ENCODE peak calls at places on chromosomes 12 and 14, in six cellular contexts. P is AG10803; X is mesothelial cell of epicardium; D is activated CD8-positive, alpha-beta T cell treated with anti-CD3 and anti-CD28 coated beads for 36 hours; B is H1; J is fibroblast of lung. Q is an unnamed sample.

GRCh38 chr12:84348582-84348981 is 564.0 kb downstream of the SLC6A15 start:
- DNase-seq in J (no peak), D (no peak), B (no peak), P (no peak), X (no peak), Q (no peak)

GRCh38 chr14:24224618-24225071 is 7.5 kb downstream of the NEDD8 start:
- DNase-seq in J (peak), X (no peak), B (no peak), P (peak), D (no peak), Q (no peak)

GRCh38 chr12:19148860-19149259 is 19.3 kb downstream of the PLEKHA5 start:
- DNase-seq in P (no peak), J (no peak), X (no peak), B (no peak), D (no peak), Q (no peak)

GRCh38 chr14:50362791-50363733 is 33.6 kb downstream of the CDKL1 start:
- DNase-seq in J (no peak), P (peak), D (peak), X (no peak), B (no peak), Q (peak)

GRCh38 chr14:52052991-52053390 is 15.9 kb downstream of the NID2 start:
- DNase-seq in P (peak), X (no peak), B (no peak), J (peak), D (no peak), Q (no peak)

GRCh38 chr12:100724071-100724470 is 70.5 kb upstream of the ANO4 start:
- DNase-seq in B (no peak), X (no peak), P (no peak), D (no peak), J (no peak), Q (no peak)

GRCh38 chr12:106889326-106889725 is 66.4 kb upstream of the TMEM263 start:
- DNase-seq in D (no peak), J (no peak), P (no peak), B (no peak), X (no peak), Q (no peak)

GRCh38 chr14:81315344-81315743 is 84.8 kb downstream of the STON2 start:
- DNase-seq in J (peak), P (no peak), B (no peak), X (no peak), D (no peak), Q (no peak)

GRCh38 chr12:130374083-130374482 is 36.4 kb downstream of the PIWIL1 start:
- DNase-seq in J (no peak), P (no peak), X (no peak), B (no peak), D (no peak), Q (no peak)

GRCh38 chr14:52363001-52363704 is 49.0 kb downstream of the PTGER2 start:
- DNase-seq in D (no peak), J (no peak), P (peak), X (no peak), B (no peak), Q (no peak)

GRCh38 chr14:104280085-104280901 is 141.9 kb downstream of the KIF26A start:
- DNase-seq in J (no peak), D (no peak), P (no peak), X (peak), B (peak), Q (no peak)

GRCh38 chr12:125222876-125223275 is 157.6 kb downstream of the AACS start:
- DNase-seq in J (no peak), P (no peak), D (no peak), B (no peak), X (no peak), Q (no peak)

DNA sequence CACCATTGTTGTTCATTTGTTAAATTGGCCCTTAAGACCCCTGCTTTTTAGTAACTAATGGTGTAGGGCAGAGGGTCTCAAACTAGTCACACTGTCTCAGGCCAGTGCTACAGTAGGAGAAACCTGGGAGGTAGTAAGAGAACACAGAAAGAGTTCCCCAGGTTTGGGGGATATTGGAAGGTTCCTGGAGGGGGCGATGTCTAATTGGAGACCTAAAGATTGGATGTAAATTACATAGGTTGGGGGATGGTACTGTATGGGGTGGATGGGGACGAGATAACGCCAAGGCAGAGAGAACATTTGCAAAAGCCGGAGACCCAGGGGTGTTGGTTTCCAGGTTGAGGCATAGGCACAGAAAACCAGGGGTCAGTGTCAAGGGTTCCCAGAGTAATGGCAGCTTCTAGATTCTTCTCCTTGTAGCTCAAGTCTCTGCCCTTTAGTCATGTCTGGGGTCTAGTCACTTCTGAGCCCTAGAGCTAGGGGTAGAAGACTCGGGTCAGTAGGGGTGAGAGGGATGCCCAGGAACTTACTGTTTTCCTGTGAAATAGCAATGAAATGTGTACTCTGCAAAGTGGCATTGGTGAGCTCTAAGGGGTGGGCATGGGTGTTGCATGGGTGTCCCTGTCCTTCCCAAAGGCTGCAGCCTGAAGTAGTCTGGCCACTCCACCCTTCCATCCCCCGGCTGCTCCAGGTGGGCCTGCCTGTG is 21.8 kb downstream of the PLEKHG3 start:
- DNase-seq in D (no peak), X (no peak), B (no peak), P (no peak), J (no peak), Q (no peak)
- TF ChIP-seq CTCF in D (no peak), X (no peak), B (peak), P (no peak), J (no peak), Q (no peak)

GRCh38 chr12:24268663-24269186 is 319.3 kb upstream of the SOX5 start:
- DNase-seq in X (no peak), P (no peak), B (no peak), J (no peak), D (no peak), Q (no peak)
- TF ChIP-seq CTCF in X (peak), P (no peak), B (no peak), J (no peak), D (no peak), Q (no peak)

DNA sequence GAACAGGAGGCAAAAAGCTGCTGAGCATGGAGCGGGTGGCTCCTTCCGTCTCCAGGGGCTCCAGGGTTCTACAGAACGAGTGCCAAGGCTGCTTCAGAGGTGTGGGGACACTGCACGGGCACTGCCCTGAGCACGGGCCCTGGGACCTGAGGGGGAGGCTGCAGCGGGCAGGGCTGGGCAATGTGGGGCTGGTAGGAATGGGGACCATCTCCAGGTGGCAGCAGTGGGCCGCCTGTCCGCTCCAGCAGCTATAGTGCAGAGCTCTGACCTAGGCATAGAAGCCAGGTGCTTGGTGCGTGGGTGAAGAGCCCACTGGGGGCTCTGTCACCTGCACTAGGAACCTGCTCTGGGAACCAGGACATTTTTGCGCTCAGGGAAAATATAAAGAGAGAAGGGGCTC is 22.3 kb downstream of the HDAC7 start:
- DNase-seq in X (no peak), J (no peak), P (no peak), D (peak), B (peak), Q (peak)
- TF ChIP-seq CTCF in X (no peak), J (peak), P (no peak), D (peak), B (peak), Q (peak)

DNA sequence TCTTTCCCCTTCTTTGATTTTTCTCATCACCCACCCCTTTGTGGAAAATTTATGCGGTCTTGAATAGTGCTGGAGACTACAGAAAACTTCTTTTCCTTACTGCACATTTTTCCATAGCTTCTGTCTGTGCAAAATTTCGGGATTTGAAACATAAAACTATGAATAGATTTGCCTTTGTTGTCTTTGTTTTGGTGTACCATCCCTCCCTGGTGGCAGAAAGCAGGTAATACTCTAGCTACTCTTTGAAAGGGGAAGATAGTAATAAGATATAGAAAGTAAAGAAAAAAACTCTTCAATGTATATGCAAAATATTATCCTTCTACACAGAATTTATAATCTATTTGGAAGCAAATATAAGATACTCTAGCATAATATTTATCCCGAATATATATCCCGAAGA is 79.1 kb upstream of the LMO3 start:
- DNase-seq in J (no peak), B (no peak), D (no peak), P (peak), X (no peak), Q (no peak)
- TF ChIP-seq CTCF in J (peak), B (peak), D (no peak), P (peak), X (no peak), Q (peak)

GRCh38 chr14:90632868-90633267 is 183.4 kb downstream of the TTC7B start:
- DNase-seq in B (no peak), J (peak), P (no peak), X (no peak), D (no peak), Q (no peak)
- TF ChIP-seq CTCF in B (no peak), J (no peak), P (no peak), X (no peak), D (no peak), Q (no peak)

GRCh38 chr12:2360630-2361170 is 307.9 kb downstream of the CACNA1C start:
- DNase-seq in D (no peak), X (no peak), J (no peak), P (no peak), B (no peak), Q (no peak)
- TF ChIP-seq CTCF in D (no peak), X (peak), J (no peak), P (peak), B (peak), Q (no peak)

DNA sequence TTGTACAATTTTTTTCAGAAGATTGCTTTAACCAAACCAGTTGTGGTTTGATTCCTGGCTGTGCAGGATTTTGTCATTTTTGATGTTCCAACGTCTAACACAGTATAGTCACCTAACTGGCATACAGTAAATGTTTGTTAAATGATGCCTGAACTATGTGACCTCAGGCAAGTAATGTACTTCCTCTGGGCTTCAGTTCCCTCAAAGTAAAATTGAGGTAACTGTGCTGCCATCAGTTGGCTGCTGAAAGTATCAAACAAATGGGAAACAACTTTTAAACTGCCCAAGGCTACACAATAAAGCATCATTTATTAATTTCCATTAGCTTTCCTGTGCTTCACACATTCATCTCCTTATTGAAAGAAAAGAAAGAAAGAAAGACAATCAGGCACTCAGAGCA is 4.3 kb downstream of the TM7SF3 start:
- DNase-seq in P (peak), D (no peak), J (no peak), B (no peak), X (no peak), Q (no peak)
- TF ChIP-seq CTCF in P (no peak), D (no peak), J (no peak), B (no peak), X (no peak), Q (no peak)

GRCh38 chr14:59482120-59482434 is 2.1 kb downstream of the L3HYPDH start:
- DNase-seq in X (no peak), B (no peak), P (no peak), J (no peak), D (no peak), Q (no peak)

GRCh38 chr14:59483360-59483759 is 848 bp downstream of the L3HYPDH start:
- DNase-seq in P (peak), B (no peak), D (no peak), X (peak), J (peak), Q (no peak)

GRCh38 chr14:59482471-59483331 is 1.5 kb downstream of the L3HYPDH start:
- DNase-seq in D (no peak), J (peak), B (no peak), X (no peak), P (peak), Q (no peak)

GRCh38 chr14:59484611-59485174 is 376 bp downstream of the JKAMP start:
- DNase-seq in X (no peak), D (no peak), J (peak), P (peak), B (no peak), Q (no peak)

DNA sequence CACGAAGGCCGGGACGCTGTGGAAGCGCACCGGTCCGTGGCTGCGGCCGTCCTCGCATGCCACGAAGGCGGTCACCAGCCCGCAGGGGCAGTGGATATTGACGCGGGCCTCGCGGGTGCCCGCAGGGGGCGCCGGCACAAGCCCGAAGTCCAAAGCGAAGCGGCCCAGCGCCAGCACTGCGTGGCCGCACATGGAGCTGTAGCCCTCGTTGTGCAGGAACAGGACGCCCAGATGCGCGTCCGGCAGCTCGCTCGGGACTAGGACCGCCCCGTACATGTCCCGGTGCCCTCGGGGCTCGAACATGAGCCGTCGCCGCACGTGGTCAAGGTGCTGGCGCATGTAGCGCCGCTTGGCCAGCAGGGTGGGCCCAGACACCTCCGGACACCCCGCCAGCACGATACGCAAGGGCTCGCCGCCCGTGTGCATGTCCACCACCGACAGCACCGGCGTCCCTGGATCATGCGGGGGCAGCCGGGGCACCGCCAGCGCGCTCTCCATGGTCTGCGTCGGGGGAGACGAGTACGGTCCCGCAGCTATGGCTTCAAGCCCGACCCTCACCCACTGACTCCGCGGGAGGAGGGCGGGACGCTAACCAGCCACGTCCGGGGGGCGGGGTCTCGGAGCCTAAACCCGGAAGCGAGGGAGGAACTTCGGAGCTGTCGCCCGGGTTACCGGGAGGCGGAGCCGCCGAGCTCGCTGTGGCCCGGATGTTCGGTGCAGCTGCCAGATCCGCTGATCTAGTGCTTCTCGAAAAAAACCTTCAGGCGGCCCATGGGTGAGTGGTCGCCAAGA is at the start of the genes JKAMP and L3HYPDH:
- DNase-seq in X (peak), D (peak), P (peak), J (peak), B (peak), Q (peak)
- TF ChIP-seq CTCF in X (peak), D (peak), P (peak), J (peak), B (peak), Q (peak)

GRCh38 chr12:12610711-12611110 is 965 bp upstream of the CREBL2 start:
- DNase-seq in D (no peak), P (no peak), X (no peak), B (no peak), J (no peak), Q (no peak)

GRCh38 chr12:12611512-12612306 is at the start of gene CREBL2:
- DNase-seq in D (peak), X (peak), P (peak), J (peak), B (peak), Q (peak)

GRCh38 chr12:12609692-12610091 is 2.0 kb upstream of the CREBL2 start:
- DNase-seq in P (no peak), B (no peak), J (no peak), X (no peak), D (no peak), Q (no peak)

GRCh38 chr12:12606793-12607589 is 4.7 kb upstream of the CREBL2 start:
- DNase-seq in P (peak), X (no peak), J (peak), D (no peak), B (no peak), Q (peak)

DNA sequence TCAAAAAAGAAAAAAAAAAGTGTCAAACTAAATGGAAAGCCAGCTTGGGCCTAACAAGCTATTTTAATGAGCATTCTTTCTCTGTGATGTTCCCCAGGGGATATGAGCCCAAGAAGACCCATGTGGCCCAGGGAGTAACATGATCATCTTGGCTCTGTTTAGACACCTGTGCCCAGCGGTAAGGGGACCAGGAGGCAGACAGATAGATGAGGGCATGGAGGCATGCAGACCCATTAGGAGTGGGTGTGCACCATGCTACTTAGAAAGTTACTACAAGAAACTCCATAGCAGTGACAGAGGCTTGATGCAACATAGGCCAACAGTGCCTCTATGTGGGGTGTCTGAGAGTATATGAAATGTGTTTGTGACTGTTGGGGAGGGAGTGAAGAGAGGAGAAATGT is 3.1 kb upstream of the CREBL2 start:
- DNase-seq in J (peak), P (no peak), X (no peak), B (no peak), D (peak), Q (peak)
- TF ChIP-seq CTCF in J (no peak), P (no peak), X (no peak), B (no peak), D (no peak), Q (peak)

GRCh38 chr12:25929096-25929637 is 29.3 kb upstream of the RASSF8 start:
- DNase-seq in J (peak), X (no peak), D (no peak), B (no peak), P (no peak), Q (no peak)
- TF ChIP-seq CTCF in J (no peak), X (no peak), D (no peak), B (no peak), P (no peak), Q (no peak)

Q was measured in GM13976.